ENCODE peak calls at places on chromosome 2, in eight cellular contexts. One of them, this sample, is unnamed.

GRCh38 chr2:18630101-18630500 is 40.7 kb upstream of the NT5C1B start:
- DNase-seq in cardiac muscle cell: no peak
- DNase-seq in endodermal cell: no peak
- DNase-seq in Daoy: no peak
- DNase-seq in tibial nerve: no peak
- DNase-seq in thoracic aorta: no peak
- DNase-seq in A172: peak; percentile 66
- DNase-seq in HTR-8/SVneo: no peak
- DNase-seq in this sample: no peak

GRCh38 chr2:96875498-96876035 is 5.7 kb upstream of the SEMA4C start:
- DNase-seq in thoracic aorta: no peak
- DNase-seq in endodermal cell: peak; percentile 77
- DNase-seq in HTR-8/SVneo: no peak
- DNase-seq in cardiac muscle cell: no peak
- DNase-seq in A172: no peak
- DNase-seq in tibial nerve: no peak
- DNase-seq in Daoy: no peak
- DNase-seq in this sample: no peak

GRCh38 chr2:239522002-239522739 is 121.4 kb upstream of the HDAC4 start:
- DNase-seq in tibial nerve: no peak
- DNase-seq in A172: no peak
- DNase-seq in HTR-8/SVneo: no peak
- DNase-seq in endodermal cell: no peak
- DNase-seq in thoracic aorta: no peak
- DNase-seq in cardiac muscle cell: no peak
- DNase-seq in Daoy: no peak
- DNase-seq in this sample: peak; percentile 36

GRCh38 chr2:201171259-201171814 is 11.6 kb upstream of the CASP10 start:
- DNase-seq in thoracic aorta: no peak
- DNase-seq in cardiac muscle cell: no peak
- DNase-seq in Daoy: no peak
- DNase-seq in A172: no peak
- DNase-seq in endodermal cell: no peak
- DNase-seq in HTR-8/SVneo: no peak
- DNase-seq in tibial nerve: no peak
- DNase-seq in this sample: no peak

GRCh38 chr2:41145066-41145465 is 693.2 kb upstream of the SLC8A1 start:
- DNase-seq in Daoy: no peak
- DNase-seq in cardiac muscle cell: no peak
- DNase-seq in HTR-8/SVneo: no peak
- DNase-seq in A172: no peak
- DNase-seq in endodermal cell: no peak
- DNase-seq in tibial nerve: no peak
- DNase-seq in thoracic aorta: no peak
- DNase-seq in this sample: no peak

GRCh38 chr2:197209742-197210408 is 100.7 kb downstream of the ANKRD44 start:
- DNase-seq in Daoy: peak; percentile 23
- DNase-seq in cardiac muscle cell: no peak
- DNase-seq in endodermal cell: peak; percentile 41
- DNase-seq in tibial nerve: no peak
- DNase-seq in HTR-8/SVneo: no peak
- DNase-seq in thoracic aorta: no peak
- DNase-seq in A172: peak; percentile 68
- DNase-seq in this sample: no peak

GRCh38 chr2:20205069-20205468 is 19.9 kb downstream of the SDC1 start:
- DNase-seq in tibial nerve: no peak
- DNase-seq in thoracic aorta: no peak
- DNase-seq in Daoy: no peak
- DNase-seq in cardiac muscle cell: no peak
- DNase-seq in A172: no peak
- DNase-seq in endodermal cell: no peak
- DNase-seq in HTR-8/SVneo: no peak
- DNase-seq in this sample: no peak

GRCh38 chr2:38610851-38611801 is 8.4 kb upstream of the HNRNPLL start:
- DNase-seq in HTR-8/SVneo: no peak
- DNase-seq in A172: no peak
- DNase-seq in tibial nerve: no peak
- DNase-seq in endodermal cell: no peak
- DNase-seq in Daoy: peak; percentile 59
- DNase-seq in thoracic aorta: no peak
- DNase-seq in cardiac muscle cell: no peak
- DNase-seq in this sample: no peak

GRCh38 chr2:18664421-18664820 is 75.1 kb upstream of the NT5C1B start:
- DNase-seq in tibial nerve: no peak
- DNase-seq in thoracic aorta: no peak
- DNase-seq in Daoy: no peak
- DNase-seq in A172: no peak
- DNase-seq in HTR-8/SVneo: no peak
- DNase-seq in cardiac muscle cell: no peak
- DNase-seq in endodermal cell: no peak
- DNase-seq in this sample: no peak

This sample was measured in lower leg skin.